ENCODE peak calls at places on chromosomes 1 and 21, in seven cellular contexts. G is lower lobe of right lung, W is cardiac muscle cell, Q is WTC11, D is NCI-H1436, A is left ventricle myocardium inferior, F is MG63. C is an unnamed sample.

GRCh38 chr1:184664042-184664659 is 90.5 kb downstream of the EDEM3 start:
- DNase-seq in G (peak), W (peak), Q (peak), D (peak), A (peak), F (peak), C (peak)

GRCh38 chr1:159177273-159177907 is 6.0 kb downstream of the CADM3 start:
- DNase-seq in G (no peak), W (peak), Q (peak), D (no peak), A (no peak), F (peak), C (no peak)

GRCh38 chr1:224800486-224801119 is 128.9 kb upstream of the DNAH14 start:
- DNase-seq in G (no peak), W (no peak), Q (peak), D (no peak), A (no peak), F (no peak), C (no peak)

GRCh38 chr21:30306821-30307330 is 13.2 kb downstream of the KRTAP26-1 start:
- DNase-seq in G (no peak), W (no peak), Q (no peak), D (no peak), A (no peak), F (no peak), C (no peak)

GRCh38 chr1:102941364-102941947 is 166.9 kb downstream of the COL11A1 start:
- DNase-seq in G (no peak), W (no peak), Q (no peak), D (no peak), A (no peak), F (no peak), C (no peak)

GRCh38 chr1:40036574-40036973 is 4.0 kb upstream of the CAP1 start:
- DNase-seq in G (no peak), W (peak), Q (no peak), D (no peak), A (peak), F (peak), C (peak)

GRCh38 chr1:211343607-211344334 is 17.1 kb downstream of the TRAF5 start:
- DNase-seq in G (no peak), W (no peak), Q (no peak), D (no peak), A (no peak), F (no peak), C (no peak)

GRCh38 chr1:14260480-14260879 is 338.0 kb upstream of the KAZN start:
- DNase-seq in G (no peak), W (no peak), Q (no peak), D (no peak), A (no peak), F (no peak), C (no peak)

GRCh38 chr1:203152158-203153034 is 23.2 kb downstream of the MYBPH start:
- DNase-seq in G (no peak), W (no peak), Q (no peak), D (no peak), A (no peak), F (peak), C (no peak)

GRCh38 chr1:203657735-203658134 is 31.1 kb downstream of the ATP2B4 start:
- DNase-seq in G (no peak), W (no peak), Q (no peak), D (no peak), A (no peak), F (no peak), C (no peak)

GRCh38 chr1:107474877-107475612 is 334.2 kb downstream of the NTNG1 start:
- DNase-seq in G (no peak), W (no peak), Q (no peak), D (no peak), A (no peak), F (no peak), C (no peak)

GRCh38 chr1:93668121-93668520 is 13.5 kb downstream of the BCAR3 start:
- DNase-seq in G (no peak), W (peak), Q (no peak), D (no peak), A (no peak), F (no peak), C (no peak)

GRCh38 chr1:27109103-27109822 is 45.7 kb downstream of the SLC9A1 start:
- DNase-seq in G (no peak), W (peak), Q (peak), D (no peak), A (no peak), F (peak), C (no peak)

GRCh38 chr1:41672173-41672572 is 187.7 kb upstream of the EDN2 start:
- DNase-seq in G (no peak), W (peak), Q (no peak), D (no peak), A (no peak), F (no peak), C (no peak)

GRCh38 chr1:36653850-36654249 is 171.1 kb upstream of the CSF3R start:
- DNase-seq in G (no peak), W (peak), Q (no peak), D (peak), A (peak), F (peak), C (no peak)

GRCh38 chr21:46431884-46432488 is 26.7 kb upstream of the DIP2A start:
- DNase-seq in G (peak), W (no peak), Q (no peak), D (no peak), A (no peak), F (no peak), C (no peak)

GRCh38 chr1:178542554-178543290 is 29.8 kb downstream of the TEX35 start:
- DNase-seq in G (peak), W (peak), Q (peak), D (peak), A (peak), F (peak), C (peak)

GRCh38 chr1:113534130-113534817 is 144.0 kb downstream of the MAGI3 start:
- DNase-seq in G (no peak), W (peak), Q (no peak), D (no peak), A (no peak), F (peak), C (peak)

GRCh38 chr1:228094432-228095016 is 8.6 kb downstream of the C1orf35 start:
- DNase-seq in G (no peak), W (no peak), Q (no peak), D (no peak), A (no peak), F (no peak), C (peak)

GRCh38 chr1:41681331-41682136 is 197.1 kb upstream of the EDN2 start:
- DNase-seq in G (no peak), W (peak), Q (no peak), D (no peak), A (no peak), F (no peak), C (no peak)

GRCh38 chr21:43598416-43599120 is 60.7 kb downstream of the HSF2BP start:
- DNase-seq in G (no peak), W (peak), Q (no peak), D (no peak), A (no peak), F (no peak), C (no peak)

GRCh38 chr1:20174937-20175666 is 10.8 kb upstream of the UBXN10 start:
- DNase-seq in G (no peak), W (peak), Q (no peak), D (no peak), A (no peak), F (no peak), C (no peak)

GRCh38 chr21:41425954-41426655 is at the start of gene MX1:
- DNase-seq in G (peak), W (peak), Q (peak), D (peak), A (peak), F (peak), C (no peak)

GRCh38 chr1:216005916-216006315 is 417.3 kb downstream of the USH2A start:
- DNase-seq in G (no peak), W (no peak), Q (no peak), D (no peak), A (no peak), F (peak), C (no peak)

GRCh38 chr1:8364528-8365442 is 46.9 kb downstream of the SLC45A1 start:
- DNase-seq in G (peak), W (no peak), Q (no peak), D (no peak), A (peak), F (no peak), C (no peak)

GRCh38 chr1:91851130-91852010 is 34.6 kb downstream of the TGFBR3 start:
- DNase-seq in G (peak), W (peak), Q (no peak), D (peak), A (peak), F (peak), C (no peak)

GRCh38 chr1:50300303-50300702 is 122.9 kb downstream of the DMRTA2 start:
- DNase-seq in G (no peak), W (no peak), Q (no peak), D (no peak), A (no peak), F (no peak), C (no peak)

GRCh38 chr1:20411196-20411980 is 74.6 kb downstream of the CAMK2N1 start:
- DNase-seq in G (no peak), W (peak), Q (no peak), D (no peak), A (no peak), F (peak), C (no peak)

GRCh38 chr1:113217447-113218208 is 144.6 kb downstream of the LRIG2 start:
- DNase-seq in G (no peak), W (no peak), Q (no peak), D (no peak), A (no peak), F (no peak), C (no peak)

GRCh38 chr1:92709738-92710137 is 75.2 kb downstream of the EVI5 start:
- DNase-seq in G (no peak), W (peak), Q (peak), D (no peak), A (no peak), F (peak), C (no peak)

GRCh38 chr1:150789396-150789795 is 18.7 kb downstream of the CTSK start:
- DNase-seq in G (peak), W (no peak), Q (no peak), D (no peak), A (no peak), F (no peak), C (no peak)

GRCh38 chr1:46815133-46815532 is 16.3 kb downstream of the CYP4B1 start:
- DNase-seq in G (no peak), W (no peak), Q (no peak), D (no peak), A (no peak), F (no peak), C (no peak)